ENCODE peak calls at places on chromosomes 2 and 18, in six cellular contexts. D is B cell; H is AG09309; Q is NCI-H1092 treated with DMSO at 0.1 percent for 48 hours; O is stimulated activated CD4-positive, alpha-beta T cell treated with anti-CD3 and anti-CD28 coated beads, Interleukin-1b, Interleukin-23, amount 100 ng/mL, for 24 hours; K is NAMALWA. J is an unnamed sample.

GRCh38 chr18:73093687-73094250 is 226.0 kb upstream of the NETO1 start:
- DNase-seq in D (no peak), H (no peak), Q (no peak), O (no peak), K (no peak), J (no peak)

GRCh38 chr2:96971926-96972444 is 14.4 kb downstream of the FAM178B start:
- DNase-seq in D (no peak), H (no peak), Q (no peak), O (no peak), K (no peak), J (no peak)

GRCh38 chr2:189254268-189254883 is 74.8 kb upstream of the COL5A2 start:
- DNase-seq in D (no peak), H (peak), Q (no peak), O (no peak), K (no peak), J (peak)

GRCh38 chr18:7566244-7566586 is 901 bp upstream of the PTPRM start:
- DNase-seq in D (no peak), H (no peak), Q (peak), O (no peak), K (no peak), J (no peak)

GRCh38 chr2:196137271-196137670 is 34.1 kb downstream of the STK17B start:
- DNase-seq in D (no peak), H (no peak), Q (no peak), O (no peak), K (no peak), J (no peak)

GRCh38 chr2:237686659-237687136 is 59.3 kb downstream of the LRRFIP1 start:
- DNase-seq in D (no peak), H (no peak), Q (no peak), O (no peak), K (no peak), J (no peak)

GRCh38 chr2:76274154-76274553 is 563.4 kb upstream of the GCFC2 start:
- DNase-seq in D (no peak), H (no peak), Q (no peak), O (no peak), K (no peak), J (no peak)

GRCh38 chr2:210586381-210586780 is 30.0 kb downstream of the CPS1 start:
- DNase-seq in D (no peak), H (peak), Q (no peak), O (no peak), K (no peak), J (no peak)

GRCh38 chr2:9063023-9063606 is 59.6 kb upstream of the MBOAT2 start:
- DNase-seq in D (no peak), H (no peak), Q (no peak), O (no peak), K (no peak), J (no peak)

GRCh38 chr2:13109516-13109915 is 392.8 kb downstream of the TRIB2 start:
- DNase-seq in D (no peak), H (no peak), Q (no peak), O (no peak), K (no peak), J (no peak)

GRCh38 chr2:18520605-18521031 is 39.8 kb downstream of the RDH14 start:
- DNase-seq in D (peak), H (peak), Q (peak), O (peak), K (peak), J (no peak)

GRCh38 chr2:84217446-84217845 is 241.6 kb downstream of the SUCLG1 start:
- DNase-seq in D (no peak), H (no peak), Q (no peak), O (no peak), K (no peak), J (no peak)

GRCh38 chr2:219000569-219000960 is 7.3 kb upstream of the CRYBA2 start:
- DNase-seq in D (peak), H (no peak), Q (no peak), O (no peak), K (no peak), J (no peak)

GRCh38 chr2:221235941-221236340 is 336.2 kb downstream of the EPHA4 start:
- DNase-seq in D (no peak), H (no peak), Q (no peak), O (no peak), K (no peak), J (no peak)

GRCh38 chr2:238879621-238880377 is 31.9 kb downstream of the TWIST2 start:
- DNase-seq in D (no peak), H (no peak), Q (no peak), O (no peak), K (no peak), J (no peak)

GRCh38 chr18:74935411-74935810 is 273.5 kb downstream of the PTGR3 start:
- DNase-seq in D (no peak), H (no peak), Q (no peak), O (no peak), K (no peak), J (no peak)

GRCh38 chr2:12507295-12507694 is 209.4 kb upstream of the TRIB2 start:
- DNase-seq in D (no peak), H (peak), Q (no peak), O (no peak), K (peak), J (peak)

GRCh38 chr2:136070913-136071312 is 47.0 kb downstream of the CXCR4 start:
- DNase-seq in D (no peak), H (no peak), Q (no peak), O (no peak), K (no peak), J (no peak)

GRCh38 chr2:9539530-9539929 is 16.1 kb downstream of the ADAM17 start:
- DNase-seq in D (no peak), H (no peak), Q (no peak), O (no peak), K (peak), J (no peak)

GRCh38 chr2:240931319-240931949 is 25.3 kb downstream of the CROCC2 start:
- DNase-seq in D (peak), H (no peak), Q (no peak), O (no peak), K (no peak), J (no peak)

GRCh38 chr18:57437433-57437781 is 2.2 kb downstream of the ONECUT2 start:
- DNase-seq in D (no peak), H (no peak), Q (peak), O (no peak), K (no peak), J (no peak)

GRCh38 chr2:160387558-160388262 is 105.9 kb downstream of the RBMS1 start:
- DNase-seq in D (no peak), H (peak), Q (no peak), O (no peak), K (no peak), J (peak)